ENCODE peak calls at places on chromosomes 1 and 21, in eight cellular contexts. P is AG09319, B is astrocyte of the spinal cord, N is cardiac muscle cell, A is tibial artery, W is mesothelial cell of epicardium, Y is lower lobe of right lung, M is GM12864. E is an unnamed sample.
A peak's percentile ranks its signal among the peaks of the same experiment; 100 is the strongest.

GRCh38 chr1:108142773-108143394 is 57.3 kb downstream of the SLC25A24 start:
- DNase-seq in P (no peak), B (peak; percentile 39), N (no peak), A (no peak), W (no peak), Y (no peak), M (no peak), E (no peak)

GRCh38 chr1:199272690-199273089 is 633.9 kb downstream of the PTPRC start:
- DNase-seq in P (peak; percentile 69), B (peak; percentile 96), N (no peak), A (no peak), W (no peak), Y (peak; percentile 58), M (no peak), E (no peak)

GRCh38 chr1:1623631-1624442 is 8.1 kb upstream of the MMP23B start:
- DNase-seq in P (no peak), B (no peak), N (no peak), A (no peak), W (no peak), Y (peak; percentile 46), M (no peak), E (no peak)

GRCh38 chr1:12177999-12178441 is 11.2 kb downstream of the TNFRSF1B start:
- DNase-seq in P (peak; percentile 52), B (peak; percentile 73), N (no peak), A (peak; percentile 69), W (no peak), Y (peak; percentile 84), M (no peak), E (no peak)

GRCh38 chr1:109240158-109241152 is 8.9 kb upstream of the CELSR2 start:
- DNase-seq in P (no peak), B (peak; percentile 78), N (no peak), A (no peak), W (no peak), Y (no peak), M (no peak), E (no peak)

GRCh38 chr1:36911631-36912364 is 122.5 kb downstream of the GRIK3 start:
- DNase-seq in P (no peak), B (no peak), N (no peak), A (no peak), W (no peak), Y (no peak), M (no peak), E (no peak)

GRCh38 chr1:41537788-41538351 is 53.4 kb upstream of the EDN2 start:
- DNase-seq in P (no peak), B (peak; percentile 87), N (peak; percentile 83), A (peak; percentile 77), W (peak; percentile 35), Y (peak; percentile 50), M (no peak), E (no peak)

GRCh38 chr1:246035060-246035531 is 472.0 kb downstream of the SMYD3 start:
- DNase-seq in P (no peak), B (no peak), N (no peak), A (no peak), W (no peak), Y (no peak), M (no peak), E (no peak)

GRCh38 chr1:15303912-15304311 is 56.9 kb downstream of the FHAD1 start:
- DNase-seq in P (no peak), B (no peak), N (no peak), A (no peak), W (no peak), Y (no peak), M (no peak), E (no peak)

GRCh38 chr1:13700521-13701273 is 709 bp downstream of the PRDM2 start:
- DNase-seq in P (no peak), B (peak; percentile 32), N (no peak), A (peak; percentile 58), W (peak; percentile 47), Y (peak; percentile 72), M (no peak), E (no peak)

GRCh38 chr21:33976082-33976979 is 60.7 kb upstream of the ATP5PO start:
- DNase-seq in P (peak; percentile 75), B (peak; percentile 93), N (peak; percentile 70), A (no peak), W (peak; percentile 57), Y (no peak), M (peak; percentile 72), E (no peak)

DNA sequence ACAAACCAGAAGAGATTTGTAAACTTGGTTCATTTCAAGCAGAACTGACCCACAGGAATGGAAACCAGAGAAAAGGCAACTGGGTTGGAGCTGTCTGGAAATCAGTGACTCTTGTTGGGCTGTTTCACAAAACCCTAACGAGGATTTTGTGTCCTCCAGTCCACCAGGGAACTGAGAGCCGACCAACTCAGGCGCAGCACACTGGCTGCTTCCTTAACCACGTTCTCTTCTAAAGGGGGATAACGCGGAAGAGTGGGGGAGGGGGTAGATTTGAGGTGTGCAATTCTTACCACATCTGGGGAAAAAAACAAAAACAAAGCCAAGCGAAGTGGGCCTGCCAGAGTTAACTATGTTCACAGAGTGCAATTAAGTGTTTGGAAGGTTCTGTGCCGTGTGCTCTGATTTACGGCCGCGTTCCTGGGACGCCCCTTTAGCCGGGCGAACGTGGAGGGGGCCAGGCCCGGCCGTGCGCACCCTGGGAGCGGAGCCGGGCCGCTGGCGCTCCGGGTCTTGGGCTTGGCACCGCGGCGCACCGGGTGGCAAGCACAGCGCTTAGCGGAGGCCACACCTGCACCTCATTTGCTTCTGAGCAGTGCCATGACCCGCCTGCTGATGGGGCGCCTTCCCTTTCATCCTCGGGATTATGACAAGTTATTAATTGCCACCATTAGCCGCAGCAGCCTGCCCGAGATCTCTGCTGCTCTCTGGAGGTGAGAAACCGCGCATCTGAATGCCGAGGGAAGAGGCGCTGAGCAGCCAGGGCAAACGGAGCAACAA is 248.6 kb upstream of the FOXD3 start:
- DNase-seq in P (no peak), B (no peak), N (peak; percentile 5), A (no peak), W (no peak), Y (no peak), M (no peak), E (no peak)
- TF ChIP-seq CTCF in P (no peak), B (peak; percentile 34), N (peak; percentile 33), A (no peak), W (no peak), Y (no peak), M (no peak), E (no peak)

DNA sequence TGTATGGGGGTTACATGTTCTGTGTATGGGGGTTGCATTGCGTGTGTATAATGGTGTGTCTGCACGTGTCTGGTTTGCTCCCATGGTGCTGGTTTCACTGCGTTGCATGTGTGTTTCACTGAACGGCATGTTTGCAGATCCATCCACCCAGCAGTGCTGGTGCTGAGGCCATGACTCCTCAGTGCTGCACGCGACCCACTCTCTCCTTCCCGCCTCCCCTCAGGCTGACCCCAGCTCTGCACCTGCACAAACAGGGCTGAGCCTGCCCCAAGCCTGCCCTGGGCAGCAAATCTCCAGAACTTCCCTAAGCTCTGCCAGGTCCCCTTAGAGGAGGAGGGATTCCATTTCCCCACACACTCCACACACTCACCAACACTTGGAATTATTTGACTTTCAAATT is 18.7 kb downstream of the ACTRT2 start:
- DNase-seq in P (no peak), B (no peak), N (no peak), A (no peak), W (peak; percentile 2), Y (no peak), M (no peak), E (no peak)
- TF ChIP-seq CTCF in P (no peak), B (no peak), N (no peak), A (no peak), W (no peak), Y (no peak), M (no peak), E (no peak)

DNA sequence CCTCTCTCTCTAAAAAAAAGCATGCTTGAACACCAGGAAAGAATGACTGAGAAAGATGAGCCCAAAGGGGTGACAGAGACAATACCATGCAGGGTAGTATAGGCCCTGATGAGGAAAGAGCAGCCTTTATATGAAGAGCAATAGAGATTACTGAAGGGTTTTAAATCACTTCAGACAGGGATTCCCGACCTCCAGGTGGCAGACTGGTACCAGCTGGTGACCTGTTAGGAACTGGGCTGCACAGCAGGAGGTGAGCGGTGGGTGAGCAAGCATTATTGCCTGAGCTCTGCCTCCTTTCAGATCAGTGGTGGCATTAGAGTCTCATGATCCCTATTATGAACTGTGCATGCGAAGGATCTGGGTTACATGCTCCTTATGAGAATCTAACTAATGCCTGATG is 30.8 kb upstream of the GTF2B start:
- DNase-seq in P (no peak), B (no peak), N (no peak), A (no peak), W (no peak), Y (no peak), M (no peak), E (no peak)
- TF ChIP-seq CTCF in P (no peak), B (no peak), N (no peak), A (no peak), W (no peak), Y (no peak), M (no peak), E (no peak)

GRCh38 chr1:176837708-176838107 is 326.8 kb downstream of the ASTN1 start:
- DNase-seq in P (no peak), B (no peak), N (no peak), A (no peak), W (no peak), Y (no peak), M (no peak), E (no peak)

GRCh38 chr1:176847052-176847451 is 317.5 kb downstream of the ASTN1 start:
- DNase-seq in P (no peak), B (no peak), N (no peak), A (no peak), W (no peak), Y (no peak), M (no peak), E (no peak)

GRCh38 chr1:176849281-176849680 is 315.2 kb downstream of the ASTN1 start:
- DNase-seq in P (no peak), B (no peak), N (no peak), A (no peak), W (no peak), Y (no peak), M (no peak), E (no peak)

DNA sequence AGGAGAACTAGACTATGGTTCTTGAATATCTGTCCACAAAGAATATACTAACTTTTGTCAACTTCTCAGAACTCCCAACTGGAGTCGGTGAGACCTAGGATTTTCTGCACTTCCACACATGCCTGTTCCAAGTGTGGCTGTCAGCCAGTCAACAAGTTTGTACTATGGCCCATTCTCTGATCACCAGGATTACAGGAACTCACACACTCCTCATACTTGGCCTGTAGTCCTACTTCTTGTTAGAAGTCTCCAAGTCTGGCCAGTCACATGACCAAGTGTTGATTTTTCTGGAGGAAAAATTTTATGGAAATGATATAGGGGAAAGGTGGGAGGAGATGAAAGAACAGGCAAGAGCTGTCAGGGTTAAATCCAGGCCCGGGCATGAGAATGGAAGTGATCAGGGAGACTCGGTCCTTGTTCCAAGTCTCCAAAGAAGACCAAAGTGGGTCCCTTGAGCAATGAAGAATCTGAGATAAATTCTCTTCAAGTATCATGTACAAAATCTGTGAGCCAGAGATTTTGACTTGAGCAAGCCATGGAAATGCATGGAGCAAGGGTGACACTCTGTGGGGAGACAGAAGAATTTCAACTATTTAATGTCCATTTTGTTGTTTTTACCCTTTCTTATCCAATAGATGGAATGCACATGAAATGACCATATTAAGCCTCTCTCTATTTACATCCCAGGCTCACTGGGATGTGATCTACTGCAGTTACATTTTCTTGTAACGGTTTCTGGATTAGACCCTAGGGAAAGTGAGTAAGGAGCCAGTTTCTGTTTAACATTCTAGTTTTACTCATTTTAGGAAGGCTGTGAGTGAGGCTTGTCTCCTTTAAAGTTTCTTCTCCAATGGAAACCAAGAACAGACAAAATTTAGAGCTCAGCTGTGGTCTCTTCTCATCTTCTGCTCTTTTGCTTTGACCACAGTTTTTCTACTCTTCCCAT is 320.9 kb downstream of the ASTN1 start:
- DNase-seq in P (peak; percentile 22), B (peak; percentile 43), N (peak; percentile 65), A (peak; percentile 38), W (peak; percentile 52), Y (no peak), M (no peak), E (peak; percentile 53)
- TF ChIP-seq CTCF in P (peak; percentile 45), B (peak; percentile 26), N (peak; percentile 15), A (peak; percentile 81), W (peak; percentile 46), Y (peak; percentile 42), M (peak; percentile 33), E (peak; percentile 83)

E was measured in nephron progenitor cell.